ENCODE peak calls at places on chromosome 9, in nine cellular contexts. Y, K, E, U, P, T, O, S and D are unnamed samples. For H3K27me3, the result is how much of the 10 kb centered on the place peaks cover.

GRCh38 chr9:4965174-4965821 is 19.8 kb upstream of the JAK2 start:
- DNase-seq in O (no peak), S (no peak), K (no peak), T (no peak), Y (no peak), U (no peak), P (no peak), E (no peak), D (no peak)

GRCh38 chr9:134330590-134330989 is 4.3 kb downstream of the RXRA start:
- DNase-seq in K (peak), U (no peak), T (peak), P (no peak), Y (no peak), S (no peak), E (no peak), O (no peak), D (no peak)

GRCh38 chr9:98635374-98635773 is 73.4 kb downstream of the GABBR2 start:
- DNase-seq in U (no peak), E (no peak), K (no peak), O (no peak), T (no peak), S (no peak), P (no peak), Y (no peak), D (no peak)

GRCh38 chr9:106277931-106278330 is 583.6 kb downstream of the TMEM38B start:
- DNase-seq in T (no peak), Y (no peak), K (no peak), E (no peak), P (no peak), O (no peak), U (no peak), S (no peak), D (no peak)

GRCh38 chr9:79524266-79524665 is 47.5 kb upstream of the TLE4 start:
- DNase-seq in S (no peak), Y (no peak), T (no peak), E (no peak), K (no peak), O (no peak), U (peak), P (no peak), D (no peak)

GRCh38 chr9:97501177-97501971 is at the start of gene TMOD1:
- DNase-seq in K (peak), Y (peak), T (peak), O (no peak), U (peak), P (peak), S (no peak), E (peak), D (peak)

GRCh38 chr9:78612089-78612488 is 315.2 kb downstream of the PSAT1 start:
- DNase-seq in O (no peak), S (no peak), T (no peak), Y (no peak), K (no peak), U (no peak), P (no peak), E (no peak), D (no peak)

GRCh38 chr9:459491-460444 is 245.1 kb downstream of the DOCK8 start:
- DNase-seq in Y (no peak), U (no peak), S (no peak), O (no peak), T (no peak), K (no peak), P (no peak), E (no peak), D (no peak)

GRCh38 chr9:16524078-16524477 is 346.4 kb downstream of the BNC2 start:
- DNase-seq in S (no peak), O (no peak), T (no peak), K (no peak), U (no peak), Y (no peak), E (no peak), P (no peak), D (no peak)

GRCh38 chr9:133773889-133774655 is 35.9 kb upstream of the SARDH start:
- DNase-seq in S (no peak), E (no peak), Y (no peak), T (no peak), P (no peak), O (peak), K (peak), U (peak), D (peak)

GRCh38 chr9:93119953-93120845 is 13.9 kb downstream of the NINJ1 start:
- DNase-seq in K (peak), S (peak), P (peak), T (peak), Y (peak), E (peak), U (peak), O (peak), D (peak)

GRCh38 chr9:86983260-86984255 is 36.3 kb upstream of the GAS1 start:
- DNase-seq in P (no peak), O (no peak), K (peak), U (no peak), Y (no peak), T (no peak), E (peak), S (no peak), D (peak)

GRCh38 chr9:108704156-108704852 is 151.5 kb downstream of the ACTL7B start:
- DNase-seq in E (no peak), T (peak), S (no peak), O (no peak), Y (no peak), K (no peak), U (peak), P (no peak), D (peak)

GRCh38 chr9:130599625-130600024 is 20.2 kb downstream of the FUBP3 start:
- DNase-seq in S (no peak), P (no peak), K (no peak), T (no peak), E (no peak), O (no peak), U (no peak), Y (no peak), D (no peak)

GRCh38 chr9:7828344-7828743 is 28.8 kb upstream of the DMAC1 start:
- DNase-seq in U (no peak), K (no peak), T (no peak), P (no peak), E (no peak), Y (no peak), O (no peak), S (no peak), D (no peak)

GRCh38 chr9:33446507-33447403 is 638 bp downstream of the AQP3 start:
- DNase-seq in E (peak), S (no peak), U (peak), P (peak), T (no peak), K (peak), O (no peak), Y (peak), D (peak)

GRCh38 chr9:92747459-92748232 is 17.0 kb downstream of the BICD2 start:
- DNase-seq in T (no peak), S (no peak), E (no peak), Y (no peak), O (no peak), K (no peak), U (peak), P (no peak), D (no peak)

GRCh38 chr9:125360621-125361020 is 99.0 kb downstream of the GAPVD1 start:
- DNase-seq in S (no peak), K (no peak), T (no peak), Y (no peak), P (no peak), U (no peak), E (no peak), O (no peak), D (no peak)
- H3K4me3 ChIP-seq in S (no peak), K (no peak), T (no peak), Y (no peak), P (no peak), U (no peak), E (no peak), O (no peak), D (no peak)

DNA sequence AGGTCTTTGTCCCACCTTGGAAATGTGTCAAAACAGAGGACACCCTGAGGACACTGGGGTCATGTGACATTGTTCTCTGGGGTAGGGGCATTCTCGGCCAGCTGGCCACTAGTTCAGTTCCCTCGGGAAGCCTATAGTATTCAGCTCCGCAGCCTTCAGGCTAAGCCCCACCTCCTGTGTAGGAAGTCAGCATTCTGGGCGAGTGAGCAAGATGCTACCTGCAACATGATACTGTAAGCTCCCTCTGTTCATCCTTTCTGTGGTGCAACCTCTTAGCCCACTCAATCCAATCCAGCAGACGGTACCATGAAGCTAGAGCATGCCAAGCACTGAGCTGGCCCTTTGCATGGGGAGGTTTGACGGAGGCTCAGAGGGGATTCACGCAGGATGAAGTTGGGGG is 5.3 kb downstream of the NTNG2 start:
- DNase-seq in S (no peak), Y (no peak), T (no peak), O (no peak), E (no peak), U (no peak), K (no peak), P (no peak), D (no peak)
- H3K27me3 ChIP-seq in S (under half), Y (under half), T (half or more), O (half or more), E (under half), U (half or more), K (half or more), P (under half), D (under half)

GRCh38 chr9:129497064-129497836 is 123.7 kb downstream of the C9orf50 start:
- DNase-seq in O (peak), S (no peak), T (peak), E (peak), K (peak), Y (no peak), P (no peak), U (peak), D (peak)
- H3K27ac ChIP-seq in O (peak), S (peak), T (peak), E (peak), K (peak), Y (no peak), P (peak), U (peak), D (peak)

GRCh38 chr9:121275781-121276658 is 8.1 kb downstream of the GSN start:
- DNase-seq in E (no peak), P (no peak), S (no peak), O (no peak), K (no peak), Y (no peak), U (no peak), T (no peak), D (no peak)
- H3K4me3 ChIP-seq in E (no peak), P (no peak), S (no peak), O (no peak), K (no peak), Y (no peak), U (no peak), T (no peak), D (no peak)

GRCh38 chr9:14418262-14419200 is 104.6 kb upstream of the NFIB start:
- DNase-seq in P (no peak), U (no peak), Y (no peak), O (no peak), S (no peak), T (no peak), E (no peak), K (no peak), D (no peak)
- H3K27me3 ChIP-seq in P (under half), U (under half), Y (under half), O (under half), S (under half), T (under half), E (under half), K (under half), D (under half)